ENCODE peak calls at places on chromosomes 4 and X, in five cellular contexts. M, B, W, F and R are unnamed samples.

GRCh38 chrX:154430504-154430903 is 2.0 kb downstream of the ATP6AP1 start:
- DNase-seq in M (no peak), B (no peak), W (no peak), F (no peak), R (no peak)

GRCh38 chr4:25253072-25253447 is 19.2 kb downstream of the PI4K2B start:
- DNase-seq in M (no peak), B (no peak), W (no peak), F (no peak), R (peak; percentile 87)

GRCh38 chrX:68286076-68286475 is 147.2 kb downstream of the OPHN1 start:
- DNase-seq in M (no peak), B (no peak), W (no peak), F (no peak), R (no peak)

GRCh38 chr4:11632488-11632887 is 203.8 kb upstream of the HS3ST1 start:
- DNase-seq in M (no peak), B (no peak), W (no peak), F (no peak), R (no peak)

GRCh38 chr4:44661940-44662622 is 10.7 kb upstream of the YIPF7 start:
- DNase-seq in M (no peak), B (no peak), W (no peak), F (no peak), R (peak; percentile 29)

GRCh38 chrX:51336584-51336983 is 4.0 kb downstream of the NUDT10 start:
- DNase-seq in M (no peak), B (no peak), W (peak; percentile 71), F (no peak), R (peak; percentile 76)

GRCh38 chr4:96194993-96195392 is 355.1 kb downstream of the PDHA2 start:
- DNase-seq in M (no peak), B (no peak), W (no peak), F (no peak), R (peak; percentile 42)

GRCh38 chr4:188175288-188175687 is 36.0 kb downstream of the TRIML1 start:
- DNase-seq in M (no peak), B (no peak), W (no peak), F (no peak), R (no peak)

GRCh38 chr4:97500423-97500822 is 642.9 kb downstream of the STPG2 start:
- DNase-seq in M (no peak), B (no peak), W (no peak), F (no peak), R (no peak)

GRCh38 chr4:151649461-151649860 is 111.3 kb downstream of the GATB start:
- DNase-seq in M (peak; percentile 32), B (no peak), W (no peak), F (no peak), R (no peak)

GRCh38 chr4:151641983-151642382 is 118.8 kb downstream of the GATB start:
- DNase-seq in M (no peak), B (no peak), W (no peak), F (no peak), R (no peak)

GRCh38 chr4:151644625-151645024 is 116.2 kb downstream of the GATB start:
- DNase-seq in M (no peak), B (no peak), W (peak; percentile 83), F (no peak), R (no peak)

GRCh38 chr4:151643564-151643963 is 117.2 kb downstream of the GATB start:
- DNase-seq in M (no peak), B (no peak), W (no peak), F (no peak), R (no peak)

DNA sequence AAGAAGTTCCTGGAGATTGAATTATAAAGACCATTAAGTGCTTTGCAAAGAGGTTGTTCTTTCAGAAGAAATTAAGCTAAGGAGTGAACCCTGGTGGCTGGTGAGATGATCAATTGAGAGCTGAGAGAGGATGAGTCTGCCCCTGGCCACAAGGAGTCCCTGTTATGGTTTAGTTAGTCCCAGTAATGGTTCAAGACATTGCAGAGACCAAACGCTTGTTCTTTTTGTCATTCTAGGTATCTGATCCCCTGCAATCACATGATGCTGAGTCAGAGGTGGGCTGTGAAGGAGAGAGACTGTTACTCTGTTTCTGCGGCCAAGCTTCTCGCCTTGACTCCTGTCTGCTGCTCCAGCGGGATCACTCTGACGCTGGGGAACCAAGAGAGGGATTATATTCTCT is 114.5 kb downstream of the GATB start:
- DNase-seq in M (no peak), B (no peak), W (no peak), F (no peak), R (no peak)
- TF ChIP-seq CTCF in M (no peak), B (no peak), W (peak; percentile 13), F (no peak), R (peak; percentile 13)

DNA sequence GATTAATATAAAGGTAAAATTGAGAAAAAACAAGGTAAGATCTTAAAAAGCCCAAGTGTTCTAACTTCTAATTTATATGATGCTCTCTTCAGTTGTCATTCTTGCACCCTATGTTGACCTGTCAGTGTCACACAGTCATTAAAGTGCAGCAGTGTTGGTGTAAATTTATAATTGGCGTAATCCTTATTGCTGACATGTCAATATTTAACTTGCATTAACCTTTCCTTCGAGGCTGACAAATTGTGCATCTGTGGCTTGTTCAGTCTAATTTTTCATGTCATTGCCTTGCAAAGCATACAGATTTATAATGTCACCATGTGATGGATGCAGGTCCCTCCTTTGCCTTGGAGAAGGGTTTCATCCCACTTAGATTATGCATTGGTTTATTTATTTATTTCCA is 1098.3 kb upstream of the LCORL start:
- DNase-seq in M (no peak), B (no peak), W (no peak), F (no peak), R (no peak)
- H3K9me3 ChIP-seq in M (no peaks in the 10 kb centered on the region), B (no peaks in the 10 kb centered on the region), W (no peaks in the 10 kb centered on the region), F (no peaks in the 10 kb centered on the region), R (no peaks in the 10 kb centered on the region)

DNA sequence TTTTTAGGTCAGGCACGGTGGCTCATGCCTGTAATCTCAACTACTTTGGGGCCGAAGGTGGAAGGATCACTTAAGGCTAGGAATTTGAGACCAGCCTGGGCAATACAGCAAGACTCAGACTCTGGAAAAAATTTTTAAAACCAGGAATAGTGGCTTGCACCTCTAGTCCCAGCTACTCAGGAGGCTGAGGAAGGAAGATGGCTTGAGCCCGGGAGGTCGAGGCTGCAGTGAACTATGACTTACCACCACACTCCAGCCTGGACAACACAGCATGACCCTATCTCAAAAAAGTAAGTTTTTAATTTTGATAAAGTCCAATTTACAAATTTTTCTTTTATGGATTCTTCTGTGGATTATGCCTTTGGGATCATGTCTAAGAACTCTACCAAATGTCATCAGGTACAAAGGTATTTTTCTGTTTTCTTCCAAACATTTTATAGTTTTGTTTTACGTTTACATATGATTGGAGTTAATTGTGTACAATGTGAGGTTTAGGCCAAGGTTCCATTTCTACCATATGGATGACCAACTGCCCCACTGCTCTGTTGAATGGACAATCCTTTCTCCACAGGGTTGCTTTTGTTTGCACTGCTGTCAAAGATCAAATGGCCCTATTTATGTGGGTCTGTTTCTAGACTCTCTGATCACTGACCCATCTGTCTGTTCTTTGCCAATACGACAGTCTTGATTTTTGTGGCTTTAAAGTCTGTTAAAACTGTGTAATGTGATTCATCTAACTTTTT is 48.2 kb downstream of the CPLX1 start:
- DNase-seq in M (no peak), B (no peak), W (no peak), F (no peak), R (no peak)
- H3K4me1 ChIP-seq in M (peaks cover 43% of the 10 kb centered on the region), B (peaks cover 46% of the 10 kb centered on the region), W (peaks cover 11% of the 10 kb centered on the region), F (peaks cover 15% of the 10 kb centered on the region), R (peaks cover 14% of the 10 kb centered on the region)

DNA sequence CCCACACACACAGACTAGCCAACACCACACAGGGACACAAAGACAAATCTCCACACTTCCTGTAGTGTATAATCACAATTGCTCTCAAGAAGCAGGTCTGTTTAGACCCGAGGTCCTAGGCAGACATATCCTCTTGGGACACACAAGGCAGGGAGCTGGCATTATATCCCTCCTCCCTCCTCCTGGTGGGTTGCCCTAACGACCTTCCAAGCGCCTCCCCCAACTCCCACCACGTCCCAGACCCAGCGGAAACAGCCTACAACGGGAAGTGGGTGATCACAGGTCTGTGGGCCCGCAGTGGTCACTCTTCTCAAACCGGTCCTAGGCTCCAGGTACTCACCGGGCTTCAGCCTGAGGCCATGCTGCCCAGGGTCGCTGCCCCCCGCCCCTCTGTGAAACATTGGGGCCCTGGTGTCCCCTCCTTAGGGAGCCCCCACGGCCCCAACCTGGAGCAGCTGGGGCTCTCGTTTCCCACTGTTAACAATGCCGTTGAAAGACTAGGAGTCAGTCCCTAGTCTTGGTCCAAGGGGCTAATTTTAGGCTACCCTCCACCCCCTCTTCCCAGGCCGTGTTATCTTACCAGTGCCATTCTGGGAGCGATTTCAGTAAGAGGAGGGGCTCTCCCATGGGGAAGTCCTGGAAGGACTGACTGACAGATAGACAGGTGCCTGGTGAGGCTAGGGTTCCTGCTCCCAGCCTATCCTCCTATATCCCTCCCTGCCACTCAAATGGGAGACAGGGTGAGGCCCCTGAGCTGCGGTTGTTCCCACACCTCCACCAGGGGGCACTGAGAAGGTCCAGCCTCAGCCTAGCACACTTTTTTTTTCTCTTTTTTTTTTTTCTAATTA is at the start of gene ASB12:
- DNase-seq in M (peak; percentile 16), B (no peak), W (no peak), F (no peak), R (no peak)
- TF ChIP-seq CTCF in M (no peak), B (no peak), W (no peak), F (no peak), R (no peak)

GRCh38 chr4:174996079-174996478 is 77.9 kb downstream of the ADAM29 start:
- DNase-seq in M (no peak), B (no peak), W (no peak), F (no peak), R (no peak)
- H3K9me3 ChIP-seq in M (no peaks in the 10 kb centered on the region), B (no peaks in the 10 kb centered on the region), W (no peaks in the 10 kb centered on the region), F (no peaks in the 10 kb centered on the region), R (no peaks in the 10 kb centered on the region)

GRCh38 chr4:147723316-147723715 is 8.6 kb upstream of the ARHGAP10 start:
- DNase-seq in M (no peak), B (peak; percentile 52), W (no peak), F (peak; percentile 84), R (peak; percentile 65)
- H3K4me1 ChIP-seq in M (no peaks in the 10 kb centered on the region), B (no peaks in the 10 kb centered on the region), W (peaks cover 10% of the 10 kb centered on the region), F (peaks cover 4% of the 10 kb centered on the region), R (peaks cover 6% of the 10 kb centered on the region)

GRCh38 chr4:15778742-15779231 is 659 bp downstream of the CD38 start:
- DNase-seq in M (peak; percentile 92), B (peak; percentile 80), W (no peak), F (no peak), R (peak; percentile 69)
- TF ChIP-seq CTCF in M (no peak), B (no peak), W (no peak), F (no peak), R (no peak)

DNA sequence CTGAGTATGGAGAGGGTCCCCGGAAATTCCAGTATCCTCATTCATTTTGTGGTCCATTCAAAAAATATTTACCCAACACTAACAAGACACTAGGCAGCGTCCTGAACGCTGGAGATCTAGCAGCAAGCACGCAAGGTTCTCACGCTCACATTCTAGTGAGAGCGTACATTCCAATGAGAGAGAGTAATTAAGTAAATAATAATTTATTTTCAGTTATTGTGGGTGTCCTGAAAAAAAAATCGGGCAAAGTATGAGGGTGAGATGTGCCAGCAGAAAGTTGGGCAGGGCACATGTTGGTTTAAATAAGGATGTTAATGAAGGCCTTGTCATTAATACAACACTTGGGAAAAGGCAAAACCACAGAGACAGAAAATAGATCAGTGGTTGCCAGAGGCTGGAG is 4.0 kb upstream of the TMEM156 start:
- DNase-seq in M (no peak), B (no peak), W (no peak), F (no peak), R (no peak)
- H3K9me3 ChIP-seq in M (no peaks in the 10 kb centered on the region), B (no peaks in the 10 kb centered on the region), W (no peaks in the 10 kb centered on the region), F (no peaks in the 10 kb centered on the region), R (no peaks in the 10 kb centered on the region)